ENCODE peak calls at places on chromosome 15, in ten cellular contexts. U is BE2C, G is tibial artery, M is mammary epithelial cell, V is heart left ventricle, H is neural progenitor cell, Z is Peyer's patch, X is lung, Y is cardiac muscle cell, W is iPS DF 6.9. P is an unnamed sample. For H3K4me1 and H3K36me3, the result is how much of the 10 kb centered on the place peaks cover.

GRCh38 chr15:60966746-60967145 is 262.4 kb downstream of the RORA start:
- DNase-seq in U (no peak), G (no peak), M (no peak), V (no peak), H (no peak), Z (no peak), X (no peak), Y (no peak), W (no peak), P (no peak)

GRCh38 chr15:92901053-92901761 is 1.1 kb downstream of the CHD2 start:
- DNase-seq in U (no peak), G (no peak), M (peak), V (no peak), H (no peak), Z (no peak), X (no peak), Y (peak), W (no peak), P (no peak)

GRCh38 chr15:77589839-77590238 is 42.9 kb downstream of the LINGO1 start:
- DNase-seq in U (peak), G (no peak), M (no peak), V (no peak), H (no peak), Z (no peak), X (no peak), Y (peak), W (no peak), P (no peak)

GRCh38 chr15:47822066-47822465 is 104.8 kb downstream of the SEMA6D start:
- DNase-seq in U (peak), G (no peak), M (no peak), V (no peak), H (no peak), Z (no peak), X (no peak), Y (no peak), W (no peak), P (no peak)

GRCh38 chr15:68818671-68819450 is 1.8 kb downstream of the ANP32A start:
- DNase-seq in U (peak), G (peak), M (peak), V (peak), H (peak), Z (peak), X (peak), Y (peak), W (no peak), P (peak)

GRCh38 chr15:31254431-31255175 is 72.0 kb upstream of the KLF13 start:
- DNase-seq in U (no peak), G (no peak), M (no peak), V (no peak), H (no peak), Z (no peak), X (no peak), Y (peak), W (no peak), P (peak)

GRCh38 chr15:77251662-77252061 is 168.2 kb downstream of the PEAK1 start:
- DNase-seq in U (no peak), G (no peak), M (no peak), V (no peak), H (peak), Z (no peak), X (no peak), Y (peak), W (peak), P (no peak)

GRCh38 chr15:39680868-39681267 is 100.0 kb downstream of the THBS1 start:
- DNase-seq in U (no peak), G (no peak), M (no peak), V (no peak), H (no peak), Z (no peak), X (no peak), Y (peak), W (no peak), P (no peak)

GRCh38 chr15:71278989-71279756 is 163.9 kb downstream of the THSD4 start:
- DNase-seq in U (peak), G (peak), M (peak), V (peak), H (no peak), Z (no peak), X (peak), Y (peak), W (no peak), P (no peak)

GRCh38 chr15:62050118-62050517 is 10.1 kb downstream of the VPS13C start:
- DNase-seq in U (no peak), G (no peak), M (no peak), V (no peak), H (no peak), Z (no peak), X (no peak), Y (no peak), W (no peak), P (no peak)

GRCh38 chr15:50687302-50687902 is 805 bp upstream of the TRPM7 start:
- DNase-seq in U (no peak), G (no peak), M (no peak), V (no peak), H (no peak), Z (no peak), X (no peak), Y (no peak), W (no peak), P (no peak)

DNA sequence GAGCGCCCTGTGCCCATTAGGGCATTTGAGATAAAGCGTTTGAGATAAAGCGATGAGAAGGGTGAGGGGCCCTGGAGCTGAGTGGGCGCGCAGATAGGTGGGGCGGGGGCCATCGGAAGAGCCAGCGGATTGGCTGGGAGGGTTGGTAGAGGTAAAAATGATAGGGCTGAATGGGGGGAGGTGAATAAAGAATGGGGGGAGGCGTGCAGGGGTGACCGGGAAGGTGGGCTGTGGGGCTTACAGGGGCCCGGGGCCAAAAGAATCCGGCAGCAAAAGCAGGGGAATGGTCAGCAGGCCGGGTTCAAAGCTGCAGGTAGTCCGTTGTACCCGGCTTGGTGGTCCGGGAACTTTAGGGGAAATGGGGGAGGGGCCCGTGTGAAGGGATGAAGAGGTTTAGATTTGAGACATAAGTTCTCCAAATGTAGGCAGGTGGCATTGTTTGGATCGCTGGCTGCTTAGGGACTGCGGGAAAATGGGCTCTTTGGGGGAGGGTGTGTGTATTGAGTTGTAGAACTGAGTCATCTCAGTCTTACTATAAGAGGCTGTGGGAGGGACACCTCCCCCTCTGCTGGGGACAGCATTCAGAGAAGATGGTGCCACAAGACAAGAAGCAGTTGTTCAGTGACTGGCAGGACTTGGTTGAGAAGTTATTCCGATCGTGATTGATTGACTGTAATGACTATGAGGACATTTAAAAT is 623 bp downstream of the ARID3B start:
- DNase-seq in U (peak), G (peak), M (peak), V (peak), H (peak), Z (peak), X (peak), Y (peak), W (no peak), P (peak)
- H3K4me1 ChIP-seq in U (under half), G (under half), M (under half), V (half or more), H (under half), Z (under half), X (under half), Y (under half), W (under half), P (under half)

GRCh38 chr15:57461541-57461940 is 85.2 kb downstream of the CGNL1 start:
- DNase-seq in U (no peak), G (no peak), M (no peak), V (no peak), H (no peak), Z (no peak), X (no peak), Y (no peak), W (no peak), P (no peak)
- H3K36me3 ChIP-seq in U (under half), G (under half), M (under half), V (under half), H (under half), Z (under half), X (under half), Y (under half), W (under half), P (under half)

DNA sequence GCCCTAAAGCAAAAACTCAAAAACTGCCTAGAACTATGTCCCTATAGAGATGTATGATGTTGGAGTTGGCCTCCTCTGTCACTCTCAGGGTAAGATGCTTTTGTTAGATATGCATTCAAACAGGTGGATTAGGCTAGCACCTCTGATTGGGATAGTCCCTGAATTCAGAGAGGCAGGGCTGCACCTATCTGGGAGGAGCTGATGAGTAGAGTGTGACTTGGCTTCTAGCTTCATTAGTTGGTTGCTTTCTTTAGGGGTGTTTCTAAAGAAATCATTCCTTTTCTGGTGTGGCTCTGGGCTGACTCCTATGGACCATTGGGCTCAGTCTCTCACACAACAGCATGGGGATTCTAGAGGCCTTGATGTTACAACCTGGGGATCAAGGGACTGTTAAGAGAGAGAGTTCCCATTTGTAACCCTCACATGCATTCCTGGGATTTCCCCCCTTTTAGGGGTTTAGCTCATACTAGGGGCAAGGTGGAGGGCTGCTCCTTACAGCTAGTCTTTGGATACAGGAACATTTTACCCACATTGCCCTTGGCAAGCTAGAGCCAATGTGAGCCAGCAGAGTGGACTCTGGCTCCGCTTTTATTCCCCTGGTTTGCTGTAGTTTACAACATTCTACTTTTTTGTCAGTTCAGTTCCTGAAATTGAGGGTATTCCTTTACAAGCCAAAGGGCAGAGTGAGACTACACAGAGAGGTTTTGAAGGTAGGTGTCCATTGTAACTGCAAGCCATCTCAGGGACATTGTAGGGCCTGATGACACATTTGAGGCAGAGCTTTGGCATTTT is 7.5 kb downstream of the ZNF592 start:
- DNase-seq in U (no peak), G (no peak), M (peak), V (no peak), H (no peak), Z (no peak), X (no peak), Y (no peak), W (no peak), P (no peak)
- H3K4me1 ChIP-seq in U (under half), G (under half), M (under half), V (half or more), H (under half), Z (under half), X (under half), Y (under half), W (under half), P (half or more)

GRCh38 chr15:88612186-88612796 is 8.8 kb upstream of the AEN start:
- DNase-seq in U (no peak), G (no peak), M (no peak), V (no peak), H (no peak), Z (no peak), X (no peak), Y (no peak), W (no peak), P (no peak)

GRCh38 chr15:88606437-88606794 is 14.7 kb upstream of the AEN start:
- DNase-seq in U (no peak), G (no peak), M (no peak), V (no peak), H (no peak), Z (no peak), X (no peak), Y (no peak), W (no peak), P (no peak)

GRCh38 chr15:88608607-88609181 is 12.4 kb upstream of the AEN start:
- DNase-seq in U (no peak), G (no peak), M (no peak), V (no peak), H (no peak), Z (no peak), X (no peak), Y (no peak), W (no peak), P (no peak)

GRCh38 chr15:88610756-88611231 is 10.3 kb upstream of the AEN start:
- DNase-seq in U (no peak), G (no peak), M (no peak), V (no peak), H (peak), Z (no peak), X (no peak), Y (no peak), W (no peak), P (no peak)

DNA sequence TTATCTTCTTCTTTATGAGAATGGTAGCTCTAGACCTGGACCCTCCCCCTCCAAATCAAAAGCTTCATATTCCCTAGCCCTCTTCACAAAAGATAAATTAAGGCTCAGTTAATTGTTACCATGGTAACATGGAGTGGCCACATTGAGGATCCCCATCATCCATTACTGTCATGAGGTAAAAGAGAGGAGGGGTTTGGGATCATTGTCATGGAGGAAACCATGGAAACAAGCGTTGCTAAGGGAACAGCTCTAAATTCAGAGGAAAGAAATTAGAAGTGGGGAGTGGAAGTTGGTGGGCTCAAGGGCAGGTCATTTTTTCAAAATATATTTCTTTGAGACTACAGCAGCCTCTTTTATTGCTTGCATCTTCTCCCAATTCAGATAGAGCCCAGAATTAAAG is 11.8 kb upstream of the AEN start:
- DNase-seq in U (no peak), G (no peak), M (no peak), V (no peak), H (no peak), Z (no peak), X (no peak), Y (no peak), W (no peak), P (no peak)
- H3K36me3 ChIP-seq in U (under half), G (under half), M (under half), V (under half), H (under half), Z (under half), X (under half), Y (under half), W (under half), P (under half)

GRCh38 chr15:67164401-67164791 is 90.1 kb downstream of the AAGAB start:
- DNase-seq in U (no peak), G (peak), M (no peak), V (peak), H (no peak), Z (no peak), X (peak), Y (peak), W (no peak), P (peak)
- H3K4me1 ChIP-seq in U (under half), G (under half), M (under half), V (half or more), H (under half), Z (under half), X (under half), Y (under half), W (under half), P (half or more)

GRCh38 chr15:80958818-80959495 is 30.7 kb downstream of the MESD start:
- DNase-seq in U (no peak), G (peak), M (no peak), V (no peak), H (no peak), Z (no peak), X (no peak), Y (no peak), W (no peak), P (no peak)
- H3K36me3 ChIP-seq in U (under half), G (under half), M (under half), V (under half), H (under half), Z (under half), X (under half), Y (under half), W (under half), P (under half)

DNA sequence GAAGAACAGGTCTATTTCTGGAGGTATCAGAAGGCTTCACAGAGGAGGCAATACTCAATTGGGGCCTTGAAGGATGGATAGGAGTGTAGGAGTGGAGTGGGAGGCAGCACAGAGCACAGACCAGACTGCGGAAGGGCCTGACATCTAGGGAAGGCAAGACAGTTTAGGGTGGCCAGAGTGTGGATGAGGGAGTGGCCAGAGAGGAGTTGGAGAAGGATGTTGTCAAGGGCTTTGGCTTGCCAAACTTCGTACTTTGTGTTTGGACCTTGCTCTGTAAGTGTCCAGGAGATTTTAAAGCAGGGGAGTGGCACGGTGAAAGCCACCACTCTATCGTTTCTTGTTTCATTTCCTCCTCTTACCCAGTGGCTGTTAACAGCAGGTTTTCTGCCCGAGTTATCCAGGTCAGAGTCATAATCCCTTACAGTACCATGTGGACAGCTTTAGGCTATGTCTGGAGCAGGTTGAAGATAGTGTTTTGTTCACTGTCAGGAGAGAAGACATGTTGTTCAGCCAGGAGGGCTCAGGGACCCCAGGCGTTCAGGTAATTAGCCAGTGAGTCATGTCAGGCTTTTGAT is 12.3 kb downstream of the SMAD3 start:
- DNase-seq in U (no peak), G (no peak), M (no peak), V (no peak), H (no peak), Z (no peak), X (peak), Y (no peak), W (no peak), P (no peak)
- H3K4me1 ChIP-seq in U (under half), G (half or more), M (under half), V (half or more), H (under half), Z (under half), X (under half), Y (under half), W (under half), P (under half)

DNA sequence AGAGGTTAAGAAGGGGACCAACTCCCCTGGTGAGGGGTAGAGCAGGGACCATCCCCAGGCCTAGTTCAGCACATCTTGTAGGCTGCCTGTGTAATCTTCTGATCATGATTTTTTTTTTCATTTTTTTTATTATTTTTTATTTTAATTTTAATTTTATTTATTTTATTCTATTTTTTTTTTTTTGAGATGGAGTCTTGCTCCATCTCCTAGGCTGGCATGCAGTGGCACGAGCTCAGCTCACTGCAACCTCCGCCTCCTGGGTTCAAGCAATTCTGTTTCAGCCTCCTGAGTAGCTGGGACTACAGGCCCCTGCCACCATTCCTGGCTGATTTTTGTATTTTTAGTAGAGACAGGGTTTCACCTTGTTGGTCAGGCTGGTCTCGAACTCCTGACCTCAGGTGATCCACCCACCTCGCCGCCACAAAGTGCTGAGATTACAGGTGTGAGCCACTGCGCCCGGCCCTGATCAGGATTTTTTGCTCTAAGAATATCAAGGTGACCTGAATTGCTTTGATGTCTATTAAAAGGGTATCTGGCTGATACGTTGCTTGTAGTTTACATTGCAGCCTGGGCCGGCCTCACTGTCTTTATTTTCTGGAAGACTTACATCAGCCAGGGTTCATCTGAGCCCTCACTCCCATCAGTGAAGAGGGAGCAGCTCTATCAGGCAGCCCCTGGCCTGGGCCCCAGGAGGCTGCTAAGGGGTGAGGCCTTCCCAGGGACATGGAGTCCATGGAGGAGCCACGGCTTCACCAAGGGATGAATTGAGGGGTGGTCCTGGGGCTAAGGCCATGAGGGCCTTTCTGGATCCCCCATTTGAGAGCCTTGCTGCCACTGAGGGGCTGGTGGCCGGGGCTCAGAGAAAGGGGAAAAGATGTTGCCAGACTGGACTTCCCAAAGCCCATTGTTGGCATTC is 10.7 kb downstream of the SYNM start:
- DNase-seq in U (no peak), G (no peak), M (no peak), V (no peak), H (no peak), Z (no peak), X (no peak), Y (no peak), W (no peak), P (no peak)
- H3K36me3 ChIP-seq in U (half or more), G (under half), M (under half), V (under half), H (under half), Z (under half), X (under half), Y (under half), W (under half), P (under half)

GRCh38 chr15:96186105-96186504 is 144.4 kb upstream of the NR2F2 start:
- DNase-seq in U (no peak), G (no peak), M (no peak), V (no peak), H (no peak), Z (no peak), X (no peak), Y (no peak), W (no peak), P (no peak)
- H3K4me1 ChIP-seq in U (under half), G (under half), M (under half), V (under half), H (under half), Z (under half), X (under half), Y (under half), W (under half), P (under half)

GRCh38 chr15:91465086-91465485 is 365.0 kb downstream of the SV2B start:
- DNase-seq in U (no peak), G (no peak), M (no peak), V (no peak), H (no peak), Z (no peak), X (no peak), Y (no peak), W (no peak), P (no peak)
- H3K36me3 ChIP-seq in U (under half), G (under half), M (under half), V (under half), H (under half), Z (under half), X (under half), Y (under half), W (under half), P (under half)

P was measured in heart right ventricle.